ENCODE peak calls at places on chromosomes 4 and X, in five cellular contexts. One of them, this sample, is unnamed.

GRCh38 chrX:40175416-40176255 is 77.9 kb upstream of the BCOR start:
- DNase-seq in GDM1: peak
- DNase-seq in T-helper 2 cell: no peak
- DNase-seq in kidney: peak
- DNase-seq in HTR-8/SVneo: no peak
- DNase-seq in this sample: no peak

GRCh38 chr4:184498598-184498997 is 24.2 kb upstream of the IRF2 start:
- DNase-seq in T-helper 2 cell: no peak
- DNase-seq in GDM1: no peak
- DNase-seq in kidney: no peak
- DNase-seq in HTR-8/SVneo: no peak
- DNase-seq in this sample: no peak

GRCh38 chr4:80186666-80187065 is 10.6 kb upstream of the PRDM8 start:
- DNase-seq in HTR-8/SVneo: no peak
- DNase-seq in kidney: no peak
- DNase-seq in T-helper 2 cell: no peak
- DNase-seq in GDM1: no peak
- DNase-seq in this sample: no peak

GRCh38 chrX:135988245-135988644 is 3.0 kb downstream of the SLC9A6 start:
- DNase-seq in T-helper 2 cell: no peak
- DNase-seq in GDM1: no peak
- DNase-seq in kidney: no peak
- DNase-seq in HTR-8/SVneo: no peak
- DNase-seq in this sample: no peak

GRCh38 chr4:87204559-87204958 is 15.9 kb downstream of the KLHL8 start:
- DNase-seq in HTR-8/SVneo: no peak
- DNase-seq in T-helper 2 cell: no peak
- DNase-seq in kidney: no peak
- DNase-seq in GDM1: no peak
- DNase-seq in this sample: no peak

GRCh38 chr4:108473163-108473720 is 147.1 kb upstream of the RPL34 start:
- DNase-seq in GDM1: no peak
- DNase-seq in HTR-8/SVneo: no peak
- DNase-seq in T-helper 2 cell: no peak
- DNase-seq in kidney: no peak
- DNase-seq in this sample: no peak

GRCh38 chr4:83387922-83388676 is 53.5 kb upstream of the HPSE start:
- DNase-seq in kidney: no peak
- DNase-seq in HTR-8/SVneo: no peak
- DNase-seq in GDM1: no peak
- DNase-seq in T-helper 2 cell: no peak
- DNase-seq in this sample: no peak

GRCh38 chrX:11187001-11187400 is 75.9 kb downstream of the HCCS start:
- DNase-seq in GDM1: no peak
- DNase-seq in T-helper 2 cell: no peak
- DNase-seq in HTR-8/SVneo: no peak
- DNase-seq in kidney: no peak
- DNase-seq in this sample: no peak

GRCh38 chr4:24644983-24645764 is 60.8 kb upstream of the DHX15 start:
- DNase-seq in HTR-8/SVneo: no peak
- DNase-seq in GDM1: no peak
- DNase-seq in kidney: no peak
- DNase-seq in T-helper 2 cell: no peak
- DNase-seq in this sample: no peak

GRCh38 chr4:25351777-25352421 is 25.2 kb upstream of the ANAPC4 start:
- DNase-seq in HTR-8/SVneo: peak
- DNase-seq in T-helper 2 cell: no peak
- DNase-seq in GDM1: no peak
- DNase-seq in kidney: no peak
- DNase-seq in this sample: peak

GRCh38 chr4:122889726-122890125 is 32.7 kb downstream of the NUDT6 start:
- DNase-seq in kidney: no peak
- DNase-seq in GDM1: no peak
- DNase-seq in T-helper 2 cell: no peak
- DNase-seq in HTR-8/SVneo: no peak
- DNase-seq in this sample: peak

GRCh38 chrX:47160781-47161180 is 15.8 kb downstream of the RBM10 start:
- DNase-seq in T-helper 2 cell: no peak
- DNase-seq in kidney: peak
- DNase-seq in HTR-8/SVneo: no peak
- DNase-seq in GDM1: no peak
- DNase-seq in this sample: no peak

GRCh38 chrX:121570072-121570841 is 522.8 kb downstream of the GLUD2 start:
- DNase-seq in kidney: no peak
- DNase-seq in HTR-8/SVneo: no peak
- DNase-seq in GDM1: no peak
- DNase-seq in T-helper 2 cell: no peak
- DNase-seq in this sample: no peak

GRCh38 chr4:5821665-5822358 is 71.1 kb downstream of the CRMP1 start:
- DNase-seq in kidney: peak
- DNase-seq in T-helper 2 cell: no peak
- DNase-seq in GDM1: no peak
- DNase-seq in HTR-8/SVneo: no peak
- DNase-seq in this sample: no peak

GRCh38 chr4:184056877-184057276 is 151.8 kb downstream of the STOX2 start:
- DNase-seq in kidney: no peak
- DNase-seq in HTR-8/SVneo: no peak
- DNase-seq in T-helper 2 cell: no peak
- DNase-seq in GDM1: no peak
- DNase-seq in this sample: no peak

GRCh38 chr4:42519803-42520417 is 122.6 kb downstream of the SHISA3 start:
- DNase-seq in HTR-8/SVneo: peak
- DNase-seq in T-helper 2 cell: no peak
- DNase-seq in kidney: no peak
- DNase-seq in GDM1: peak
- DNase-seq in this sample: peak